ENCODE peak calls at places on chromosomes 1 and 21, in four cellular contexts. T, S, G and L are unnamed samples.

GRCh38 chr1:226697151-226697575 is 41.9 kb downstream of the ITPKB start:
- DNase-seq in G (peak), S (no peak), T (no peak), L (no peak)

GRCh38 chr21:15293251-15293650 is 228.5 kb upstream of the NRIP1 start:
- DNase-seq in S (peak), G (peak), T (no peak), L (no peak)

GRCh38 chr21:46124083-46124925 is 26.4 kb downstream of the COL6A2 start:
- DNase-seq in G (no peak), T (peak), S (no peak), L (no peak)

GRCh38 chr1:19405761-19406481 is 79.4 kb downstream of the CAPZB start:
- DNase-seq in S (no peak), T (no peak), G (peak), L (peak)

GRCh38 chr1:67721650-67722291 is 36.8 kb downstream of the GADD45A start:
- DNase-seq in T (no peak), S (no peak), G (peak), L (no peak)

GRCh38 chr1:95744731-95745130 is 510.7 kb downstream of the RWDD3 start:
- DNase-seq in G (no peak), S (no peak), T (no peak), L (no peak)

GRCh38 chr1:4585216-4585615 is 69.2 kb upstream of the AJAP1 start:
- DNase-seq in T (no peak), G (no peak), S (peak), L (peak)

GRCh38 chr1:63063367-63063766 is 259.0 kb upstream of the FOXD3 start:
- DNase-seq in S (peak), T (no peak), G (no peak), L (no peak)

GRCh38 chr1:15352122-15352957 is 57.3 kb upstream of the EFHD2 start:
- DNase-seq in S (peak), T (no peak), G (peak), L (no peak)

GRCh38 chr1:241181471-241181870 is 175.5 kb downstream of the RGS7 start:
- DNase-seq in T (no peak), S (no peak), G (no peak), L (no peak)

GRCh38 chr1:195195423-195196057 is 1412.7 kb downstream of the KCNT2 start:
- DNase-seq in T (no peak), G (no peak), S (no peak), L (no peak)

GRCh38 chr1:97739596-97740103 is 181.2 kb downstream of the DPYD start:
- DNase-seq in S (no peak), T (no peak), G (peak), L (no peak)

GRCh38 chr1:22778842-22779520 is 68.3 kb downstream of the EPHB2 start:
- DNase-seq in G (no peak), T (no peak), S (no peak), L (no peak)

GRCh38 chr1:44653107-44653964 is 20.9 kb downstream of the TMEM53 start:
- DNase-seq in T (no peak), S (no peak), G (no peak), L (no peak)

GRCh38 chr1:220189750-220190347 is 82.4 kb downstream of the RAB3GAP2 start:
- DNase-seq in T (no peak), G (peak), S (peak), L (no peak)

GRCh38 chr1:154427173-154428139 is 22.3 kb downstream of the IL6R start:
- DNase-seq in G (peak), T (no peak), S (no peak), L (no peak)

GRCh38 chr1:203462143-203462542 is 13.5 kb upstream of the PRELP start:
- DNase-seq in S (no peak), T (no peak), G (no peak), L (no peak)

GRCh38 chr1:95122151-95122697 is 5.1 kb downstream of the TLCD4 start:
- DNase-seq in S (no peak), T (no peak), G (no peak), L (no peak)

GRCh38 chr1:201793306-201793925 is 35.5 kb upstream of the IPO9 start:
- DNase-seq in G (no peak), T (no peak), S (no peak), L (no peak)

GRCh38 chr1:171754381-171754705 is 12.5 kb upstream of the VAMP4 start:
- DNase-seq in T (no peak), S (peak), G (peak), L (no peak)

GRCh38 chr1:209609403-209610377 is 26.2 kb downstream of the CAMK1G start:
- DNase-seq in T (no peak), G (no peak), S (no peak), L (no peak)

GRCh38 chr1:19262047-19262446 is 10.4 kb downstream of the MRTO4 start:
- DNase-seq in G (no peak), T (no peak), S (no peak), L (no peak)

GRCh38 chr1:1629430-1630190 is 2.4 kb upstream of the MMP23B start:
- DNase-seq in G (no peak), T (no peak), S (no peak), L (no peak)

GRCh38 chr1:24925082-24925779 is 4.8 kb downstream of the RUNX3 start:
- DNase-seq in S (no peak), G (no peak), T (no peak), L (no peak)

GRCh38 chr1:9476790-9477463 is 62.3 kb upstream of the SLC25A33 start:
- DNase-seq in S (no peak), G (peak), T (no peak), L (no peak)

GRCh38 chr1:92795166-92795565 is 10.3 kb upstream of the EVI5 start:
- DNase-seq in G (peak), S (no peak), T (no peak), L (no peak)

GRCh38 chr1:153790282-153790995 is 15.2 kb downstream of the SLC27A3 start:
- DNase-seq in T (no peak), G (peak), S (no peak), L (no peak)

GRCh38 chr1:77095231-77095630 is 124.0 kb downstream of the PIGK start:
- DNase-seq in T (no peak), S (no peak), G (no peak), L (no peak)

GRCh38 chr1:91751281-91751680 is 134.7 kb downstream of the TGFBR3 start:
- DNase-seq in G (peak), S (no peak), T (no peak), L (no peak)

GRCh38 chr1:1084028-1084371 is 9.9 kb upstream of the RNF223 start:
- DNase-seq in G (no peak), T (no peak), S (no peak), L (no peak)

GRCh38 chr1:237012789-237013383 is 8.6 kb upstream of the MT1HL1 start:
- DNase-seq in G (peak), T (peak), S (peak), L (no peak)

GRCh38 chr1:164561461-164561860 is 2.5 kb downstream of the PBX1 start:
- DNase-seq in G (no peak), S (no peak), T (no peak), L (no peak)

GRCh38 chr1:43510621-43511020 is 20.1 kb upstream of the PTPRF start:
- DNase-seq in G (no peak), S (no peak), T (no peak), L (no peak)